ENCODE peak calls at places on chromosomes 5 and 9, in four cellular contexts. Y is keratinocyte, E is fibroblast of lung, Q is endothelial cell of umbilical vein. W is an unnamed sample.

GRCh38 chr9:89026878-89027277 is 35.6 kb downstream of the S1PR3 start:
- DNase-seq in Y (no peak), E (no peak), Q (peak; percentile 35), W (no peak)

GRCh38 chr9:115058684-115059315 is 59.2 kb downstream of the TNC start:
- DNase-seq in Y (peak; percentile 49), E (peak; percentile 81), Q (no peak), W (peak; percentile 82)

GRCh38 chr9:107214915-107215314 is 68.2 kb upstream of the RAD23B start:
- DNase-seq in Y (no peak), E (peak; percentile 9), Q (no peak), W (peak; percentile 51)

GRCh38 chr5:8462565-8462964 is 593.6 kb downstream of the MTRR start:
- DNase-seq in Y (no peak), E (no peak), Q (no peak), W (no peak)

GRCh38 chr5:107803728-107804127 is 133.0 kb upstream of the EFNA5 start:
- DNase-seq in Y (no peak), E (no peak), Q (no peak), W (no peak)

GRCh38 chr5:167723254-167723871 is 568.1 kb upstream of the WWC1 start:
- DNase-seq in Y (peak; percentile 75), E (peak; percentile 79), Q (peak; percentile 61), W (peak; percentile 64)

GRCh38 chr5:103357636-103358035 is 99.1 kb downstream of the MACIR start:
- DNase-seq in Y (no peak), E (no peak), Q (no peak), W (no peak)

GRCh38 chr9:108080285-108080684 is 590.7 kb upstream of the KLF4 start:
- DNase-seq in Y (no peak), E (no peak), Q (no peak), W (no peak)

GRCh38 chr9:111603041-111603440 is 3.6 kb upstream of the PTGR1 start:
- DNase-seq in Y (no peak), E (no peak), Q (peak; percentile 93), W (no peak)

GRCh38 chr5:88815048-88815789 is 67.8 kb downstream of the MEF2C start:
- DNase-seq in Y (no peak), E (no peak), Q (peak; percentile 82), W (no peak)

GRCh38 chr9:135644631-135645218 is 5.4 kb upstream of the GLT6D1 start:
- DNase-seq in Y (no peak), E (no peak), Q (no peak), W (no peak)

GRCh38 chr9:38394419-38394818 is 1.9 kb downstream of the ALDH1B1 start:
- DNase-seq in Y (no peak), E (no peak), Q (no peak), W (no peak)

DNA sequence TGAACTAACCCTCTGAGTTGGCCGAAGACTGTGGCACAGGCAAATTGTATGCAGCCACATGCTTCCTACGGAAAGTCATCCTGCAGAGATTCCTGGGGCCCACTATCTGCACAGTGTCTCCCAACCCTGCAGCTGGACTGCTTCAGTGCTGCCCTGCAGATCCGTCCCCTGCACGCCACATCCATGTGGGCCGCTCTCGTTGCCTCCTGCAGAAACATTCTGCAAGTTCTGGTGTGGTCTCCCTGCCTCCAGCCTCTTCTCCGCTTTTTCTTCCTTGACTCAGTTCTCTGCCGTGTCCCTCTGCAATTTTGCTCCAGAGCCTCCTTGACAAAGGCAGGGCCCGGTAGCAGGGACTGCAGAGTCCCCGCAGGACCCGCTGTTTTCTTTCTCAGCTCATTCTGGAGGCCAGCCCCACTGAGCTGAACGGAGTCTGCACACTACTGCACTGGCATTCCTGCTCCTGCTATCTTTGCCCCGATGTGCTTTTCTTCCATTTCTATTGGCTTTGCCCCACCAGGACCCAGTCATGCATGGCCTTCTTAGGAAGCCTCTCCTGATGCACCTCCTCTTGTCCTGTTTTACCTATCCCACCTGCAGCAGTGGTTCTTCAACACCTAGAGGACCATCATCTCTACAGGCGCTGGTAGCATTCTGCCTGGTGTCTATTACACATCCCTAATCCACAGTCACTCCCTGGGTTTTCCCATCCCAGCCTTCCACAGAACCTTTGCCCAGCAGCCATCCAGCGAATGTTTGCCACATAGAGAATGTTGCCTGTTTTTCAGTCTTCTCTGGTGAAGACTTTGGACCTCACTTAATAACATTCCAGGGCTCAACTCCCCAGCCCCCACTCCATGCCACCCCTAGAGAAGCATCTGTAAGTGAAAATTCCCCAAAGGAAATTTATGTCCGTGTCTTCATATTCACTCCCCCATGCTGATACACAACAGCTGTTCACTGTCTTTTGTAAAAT is 249.3 kb downstream of the AOPEP start:
- DNase-seq in Y (no peak), E (no peak), Q (no peak), W (no peak)
- H3K9me3 ChIP-seq in Y (no peaks in the 10 kb centered on the region), E (no peaks in the 10 kb centered on the region), Q (no peaks in the 10 kb centered on the region), W (no peaks in the 10 kb centered on the region)

GRCh38 chr9:126517751-126518261 is 95.9 kb upstream of the LMX1B start:
- DNase-seq in Y (no peak), E (no peak), Q (no peak), W (no peak)
- TF ChIP-seq EZH2 in Y (no peak), E (no peak), Q (no peak), W (no peak)

DNA sequence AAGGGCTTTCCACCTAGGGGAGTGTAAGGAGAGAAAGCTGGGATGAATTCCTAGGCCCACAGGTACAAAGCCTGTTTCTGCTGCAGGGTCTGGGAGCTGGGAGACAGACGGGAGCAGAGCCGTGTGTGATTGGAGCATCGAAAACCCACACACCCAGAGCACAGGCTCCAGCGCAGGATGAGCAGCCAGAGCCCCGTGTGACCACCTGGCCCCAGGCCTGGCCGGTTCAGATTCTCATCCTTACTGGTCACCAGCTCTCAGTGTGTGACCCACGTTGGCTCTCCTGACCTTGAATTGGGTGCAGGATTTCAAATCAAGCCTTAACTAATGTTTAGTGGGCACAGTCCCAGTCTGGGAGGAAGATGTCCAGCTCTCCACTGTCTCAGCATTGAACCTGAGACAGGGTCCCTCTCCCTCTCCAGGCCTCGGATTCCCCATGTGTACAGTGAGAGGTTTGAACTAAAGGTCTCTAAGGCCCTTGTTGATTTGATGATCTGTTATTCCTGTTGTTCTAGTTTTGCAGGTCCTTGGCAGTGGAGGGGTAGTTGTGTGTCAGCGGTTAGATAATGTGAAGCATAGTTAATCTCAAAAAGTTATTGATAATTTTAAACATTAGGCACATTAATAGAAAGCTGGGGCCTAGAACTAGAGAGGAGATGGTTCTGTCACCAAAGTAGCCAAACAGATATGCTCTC is 50.1 kb downstream of the PPARGC1B start:
- DNase-seq in Y (no peak), E (no peak), Q (no peak), W (no peak)
- H3K4me2 ChIP-seq in Y (no peak overlapping the region), E (no peak overlapping the region), Q (no peak overlapping the region), W (no peak overlapping the region)

GRCh38 chr5:176995122-176995490 is 11.5 kb downstream of the UIMC1 start:
- DNase-seq in Y (no peak), E (no peak), Q (no peak), W (no peak)
- H3K9me3 ChIP-seq in Y (no peaks in the 10 kb centered on the region), E (no peaks in the 10 kb centered on the region), Q (no peaks in the 10 kb centered on the region), W (no peaks in the 10 kb centered on the region)

DNA sequence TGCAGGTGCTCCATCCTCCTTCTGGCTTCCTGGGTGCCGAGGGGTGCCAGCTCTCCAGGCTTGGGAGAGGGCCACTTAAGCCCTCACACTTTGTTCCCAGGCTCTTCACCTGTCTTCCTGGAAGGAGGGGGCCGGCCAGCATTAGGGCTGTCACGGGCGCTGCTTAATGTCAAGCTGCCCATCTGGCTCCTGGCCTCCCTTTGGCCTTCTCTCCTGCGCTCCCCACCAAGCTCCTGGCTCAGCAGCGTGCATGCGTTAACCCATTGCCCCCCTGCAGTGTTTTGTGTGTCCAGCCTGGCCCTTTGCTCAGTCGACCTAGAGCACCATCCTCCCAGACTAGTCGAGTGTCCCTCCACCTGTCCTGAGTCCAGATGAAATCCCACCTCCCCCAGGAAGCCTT is 21.3 kb downstream of the NTNG2 start:
- DNase-seq in Y (no peak), E (no peak), Q (no peak), W (no peak)
- TF ChIP-seq EZH2 in Y (no peak), E (no peak), Q (no peak), W (no peak)

GRCh38 chr9:91519520-91520270 is 96.1 kb upstream of the NFIL3 start:
- DNase-seq in Y (no peak), E (no peak), Q (no peak), W (no peak)
- H3K4me2 ChIP-seq in Y (no peak overlapping the region), E (no peak overlapping the region), Q (no peak overlapping the region), W (no peak overlapping the region)

GRCh38 chr9:2144619-2145018 is 129.5 kb downstream of the SMARCA2 start:
- DNase-seq in Y (no peak), E (no peak), Q (no peak), W (no peak)
- H3K9me3 ChIP-seq in Y (no peaks in the 10 kb centered on the region), E (no peaks in the 10 kb centered on the region), Q (no peaks in the 10 kb centered on the region), W (no peaks in the 10 kb centered on the region)

DNA sequence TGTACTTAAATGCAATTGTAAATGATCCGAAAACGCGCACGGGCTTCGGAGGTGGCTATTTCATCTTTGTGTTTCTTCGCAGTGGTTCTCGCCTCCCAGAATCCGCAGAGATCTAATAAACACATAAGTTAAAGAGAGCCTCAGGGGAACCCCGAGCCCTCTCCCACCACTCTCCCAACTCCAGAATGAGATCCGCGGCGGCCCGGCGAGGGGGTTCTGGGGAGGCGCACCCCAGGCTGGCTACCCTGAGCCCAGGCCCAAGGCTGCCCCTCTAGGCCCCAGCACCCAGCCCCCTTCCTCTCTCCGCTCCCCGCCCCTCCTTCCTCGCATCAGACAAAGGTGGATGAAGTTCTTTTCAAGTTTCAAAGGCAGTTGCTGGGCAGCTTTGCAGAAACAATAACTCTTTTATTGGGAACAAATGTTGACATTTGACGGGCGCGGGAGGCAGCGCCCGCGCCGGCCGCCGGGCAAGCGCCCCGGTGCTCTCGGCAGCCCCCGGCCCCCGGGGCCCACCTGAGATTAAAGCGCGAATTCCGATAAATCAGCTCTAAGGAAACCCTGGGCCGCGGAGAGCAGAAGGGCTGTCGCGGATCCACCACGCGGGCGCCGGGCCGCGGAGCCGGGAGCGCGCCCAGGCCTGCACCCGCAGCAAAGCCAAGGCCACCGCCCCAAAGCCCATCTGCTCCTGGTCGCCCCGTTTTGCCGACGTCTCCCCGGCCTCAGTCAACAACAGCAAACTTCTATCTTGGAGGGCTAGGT is 8.4 kb downstream of the IRX2 start:
- DNase-seq in Y (no peak), E (no peak), Q (no peak), W (no peak)
- TF ChIP-seq EZH2 in Y (no peak), E (no peak), Q (peak; percentile 52), W (no peak)

GRCh38 chr5:140113699-140114263 is at the start of gene PURA:
- DNase-seq in Y (peak; percentile 76), E (peak; percentile 91), Q (peak; percentile 94), W (peak; percentile 75)

GRCh38 chr5:140112685-140113179 is 1.2 kb upstream of the PURA start:
- DNase-seq in Y (no peak), E (no peak), Q (no peak), W (peak; percentile 18)

GRCh38 chr5:140111043-140111858 is 2.7 kb upstream of the PURA start:
- DNase-seq in Y (no peak), E (no peak), Q (no peak), W (no peak)

GRCh38 chr5:140113180-140113698 is 670 bp upstream of the PURA start:
- DNase-seq in Y (no peak), E (no peak), Q (peak; percentile 10), W (no peak)

GRCh38 chr5:140111859-140112551 is 1.9 kb upstream of the PURA start:
- DNase-seq in Y (no peak), E (no peak), Q (no peak), W (no peak)
- H3K4me2 ChIP-seq in Y (no peak overlapping the region), E (peak overlapping the region; percentile 94), Q (no peak overlapping the region), W (peak overlapping the region; percentile 91)

W was measured in astrocyte.